ENCODE peak calls at places on chromosomes 5 and 9, in eight cellular contexts. L is HepG2, Z is upper lobe of left lung, Y is heart left ventricle, I is testis, U is right lobe of liver, H is stomach, P is prostate gland. D is an unnamed sample.

GRCh38 chr9:69937358-69937757 is 106.3 kb upstream of the MAMDC2 start:
- DNase-seq in L (no peak), Z (no peak), Y (no peak), I (no peak), U (no peak), H (no peak), P (no peak), D (no peak)

GRCh38 chr9:12708562-12709298 is 15.5 kb downstream of the TYRP1 start:
- DNase-seq in L (peak; percentile 1), Z (no peak), Y (no peak), I (no peak), U (no peak), H (no peak), P (no peak), D (no peak)

GRCh38 chr9:130445268-130445983 is 665 bp downstream of the ASS1 start:
- DNase-seq in L (peak; percentile 61), Z (peak; percentile 87), Y (peak; percentile 76), I (no peak), U (peak; percentile 78), H (peak; percentile 62), P (no peak), D (peak; percentile 47)

GRCh38 chr5:170811719-170812118 is 28.2 kb downstream of the GABRP start:
- DNase-seq in L (no peak), Z (no peak), Y (no peak), I (no peak), U (no peak), H (no peak), P (no peak), D (no peak)

GRCh38 chr9:12141422-12141821 is 551.8 kb upstream of the TYRP1 start:
- DNase-seq in L (no peak), Z (no peak), Y (no peak), I (no peak), U (no peak), H (no peak), P (no peak), D (no peak)

GRCh38 chr9:119959846-119960545 is 590.8 kb upstream of the BRINP1 start:
- DNase-seq in L (no peak), Z (no peak), Y (no peak), I (peak; percentile 21), U (no peak), H (no peak), P (no peak), D (no peak)

GRCh38 chr5:50463047-50463446 is 22.0 kb upstream of the EMB start:
- DNase-seq in L (no peak), Z (no peak), Y (no peak), I (no peak), U (no peak), H (no peak), P (no peak), D (no peak)

GRCh38 chr5:151598984-151599383 is 7.9 kb upstream of the FAT2 start:
- DNase-seq in L (no peak), Z (no peak), Y (no peak), I (no peak), U (no peak), H (no peak), P (no peak), D (no peak)

GRCh38 chr9:80644044-80644443 is 1045.3 kb downstream of the TLE1 start:
- DNase-seq in L (no peak), Z (no peak), Y (no peak), I (no peak), U (no peak), H (peak; percentile 25), P (no peak), D (no peak)

GRCh38 chr5:76041863-76042262 is 41.3 kb upstream of the SV2C start:
- DNase-seq in L (no peak), Z (no peak), Y (no peak), I (peak; percentile 15), U (no peak), H (no peak), P (no peak), D (no peak)

GRCh38 chr9:84140535-84141101 is 160.0 kb downstream of the RMI1 start:
- DNase-seq in L (no peak), Z (peak; percentile 86), Y (no peak), I (peak; percentile 41), U (no peak), H (peak; percentile 43), P (no peak), D (no peak)

GRCh38 chr5:104355350-104355749 is 792.8 kb upstream of the NUDT12 start:
- DNase-seq in L (peak; percentile 78), Z (no peak), Y (no peak), I (no peak), U (no peak), H (no peak), P (no peak), D (no peak)

GRCh38 chr5:107544967-107545366 is 125.8 kb downstream of the EFNA5 start:
- DNase-seq in L (no peak), Z (no peak), Y (no peak), I (no peak), U (no peak), H (peak; percentile 36), P (no peak), D (no peak)

GRCh38 chr5:28779161-28779754 is 1740.9 kb upstream of the CDH9 start:
- DNase-seq in L (no peak), Z (no peak), Y (no peak), I (no peak), U (no peak), H (no peak), P (no peak), D (no peak)

GRCh38 chr5:124193371-124193789 is 553.1 kb downstream of the ZNF608 start:
- DNase-seq in L (no peak), Z (no peak), Y (no peak), I (no peak), U (no peak), H (no peak), P (no peak), D (no peak)

GRCh38 chr9:121671612-121672155 is 20.2 kb downstream of the DAB2IP start:
- DNase-seq in L (no peak), Z (no peak), Y (no peak), I (no peak), U (no peak), H (no peak), P (no peak), D (no peak)

GRCh38 chr5:153043876-153044275 is 446.6 kb upstream of the GRIA1 start:
- DNase-seq in L (no peak), Z (no peak), Y (no peak), I (no peak), U (no peak), H (no peak), P (no peak), D (no peak)

GRCh38 chr5:136522217-136522956 is 157.0 kb upstream of the TRPC7 start:
- DNase-seq in L (no peak), Z (no peak), Y (no peak), I (no peak), U (no peak), H (no peak), P (no peak), D (no peak)

GRCh38 chr9:98958271-98958989 is 14.7 kb downstream of the COL15A1 start:
- DNase-seq in L (no peak), Z (no peak), Y (no peak), I (no peak), U (no peak), H (no peak), P (no peak), D (no peak)

GRCh38 chr9:130043654-130044623 is 950 bp upstream of the FNBP1 start:
- DNase-seq in L (peak; percentile 83), Z (no peak), Y (no peak), I (peak; percentile 83), U (peak; percentile 78), H (peak; percentile 30), P (peak; percentile 36), D (peak; percentile 57)

GRCh38 chr5:115514220-115514619 is 30.4 kb downstream of the FEM1C start:
- DNase-seq in L (no peak), Z (no peak), Y (no peak), I (no peak), U (no peak), H (no peak), P (no peak), D (no peak)

GRCh38 chr5:84332106-84332505 is 52.6 kb downstream of the EDIL3 start:
- DNase-seq in L (no peak), Z (no peak), Y (no peak), I (no peak), U (no peak), H (no peak), P (no peak), D (no peak)
- H3K27ac ChIP-seq in L (no peak overlapping the region), Z (no peak overlapping the region), Y (no peak overlapping the region), I (no peak overlapping the region), U (no peak overlapping the region), H (no peak overlapping the region), P (no peak overlapping the region), D (no peak overlapping the region)

GRCh38 chr9:95874303-95874988 is 1.0 kb upstream of the ERCC6L2 start:
- DNase-seq in L (peak; percentile 6), Z (no peak), Y (no peak), I (no peak), U (no peak), H (no peak), P (no peak), D (no peak)

GRCh38 chr9:95876138-95876444 is 600 bp downstream of the ERCC6L2 start:
- DNase-seq in L (no peak), Z (no peak), Y (no peak), I (no peak), U (no peak), H (no peak), P (no peak), D (no peak)

GRCh38 chr9:95874989-95875304 is 544 bp upstream of the ERCC6L2 start:
- DNase-seq in L (peak; percentile 7), Z (peak; percentile 89), Y (peak; percentile 54), I (peak; percentile 86), U (peak; percentile 62), H (peak; percentile 44), P (peak; percentile 33), D (peak; percentile 56)

GRCh38 chr9:95876595-95876994 is 1.1 kb downstream of the ERCC6L2 start:
- DNase-seq in L (peak; percentile 12), Z (no peak), Y (no peak), I (no peak), U (no peak), H (no peak), P (no peak), D (no peak)

GRCh38 chr9:95875305-95876137 is at the start of gene ERCC6L2:
- DNase-seq in L (peak; percentile 98), Z (peak; percentile 98), Y (peak; percentile 96), I (peak; percentile 98), U (peak; percentile 94), H (peak; percentile 94), P (peak; percentile 96), D (peak; percentile 95)
- TF ChIP-seq POLR2A in L (peak; percentile 95), Z (no peak), Y (peak; percentile 68), I (no peak), U (peak; percentile 79), H (no peak), P (peak; percentile 95), D (peak; percentile 61)

DNA sequence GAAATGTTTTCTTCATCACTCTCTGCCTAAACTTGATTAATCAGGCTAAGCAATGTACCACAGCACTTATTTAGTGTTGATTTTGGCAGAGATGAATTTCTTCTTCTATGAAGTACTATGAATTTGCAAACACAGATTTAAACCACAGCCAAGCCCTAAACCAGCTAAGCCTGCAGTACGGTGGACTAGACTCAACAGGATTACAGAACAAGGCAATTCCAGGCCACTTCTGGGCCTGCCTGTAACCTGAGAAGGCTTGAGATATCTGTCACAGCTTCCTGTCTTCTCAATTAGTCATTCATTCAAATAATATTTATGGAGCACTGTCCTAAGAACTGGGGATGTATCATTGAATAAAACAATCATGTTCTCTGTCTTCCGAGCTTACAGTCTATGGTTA is 32.4 kb upstream of the CAST start:
- DNase-seq in L (peak; percentile 7), Z (no peak), Y (no peak), I (no peak), U (no peak), H (peak; percentile 42), P (peak; percentile 82), D (no peak)
- H3K27ac ChIP-seq in L (no peak overlapping the region), Z (no peak overlapping the region), Y (peak overlapping the region; percentile 5), I (no peak overlapping the region), U (no peak overlapping the region), H (no peak overlapping the region), P (peak overlapping the region; percentile 41), D (no peak overlapping the region)

GRCh38 chr9:34989946-34990635 is 546 bp downstream of the DNAJB5 start:
- DNase-seq in L (no peak), Z (peak; percentile 80), Y (peak; percentile 73), I (peak; percentile 81), U (peak; percentile 64), H (peak; percentile 52), P (peak; percentile 27), D (peak; percentile 71)
- TF ChIP-seq POLR2A in L (no peak), Z (no peak), Y (no peak), I (no peak), U (no peak), H (no peak), P (no peak), D (no peak)